ENCODE peak calls at places on chromosomes 1 and 21, in five cellular contexts. One of them, this sample, is unnamed.

GRCh38 chr1:201176931-201177330 is 13.7 kb upstream of the IGFN1 start:
- DNase-seq in neuronal stem cell: no peak
- DNase-seq in mesenchymal stem cell: no peak
- DNase-seq in H9: no peak
- DNase-seq in trophoblast cell: no peak
- DNase-seq in this sample: no peak

GRCh38 chr1:213884402-213884801 is 103.4 kb upstream of the PROX1 start:
- DNase-seq in neuronal stem cell: no peak
- DNase-seq in mesenchymal stem cell: no peak
- DNase-seq in H9: no peak
- DNase-seq in trophoblast cell: no peak
- DNase-seq in this sample: no peak

GRCh38 chr1:32925360-32926142 is 24.4 kb upstream of the TMEM54 start:
- DNase-seq in neuronal stem cell: peak; percentile 30
- DNase-seq in mesenchymal stem cell: peak; percentile 77
- DNase-seq in H9: peak; percentile 55
- DNase-seq in trophoblast cell: peak; percentile 29
- DNase-seq in this sample: peak; percentile 61

GRCh38 chr1:30106125-30106524 is 617.3 kb downstream of the MATN1 start:
- DNase-seq in neuronal stem cell: peak; percentile 39
- DNase-seq in mesenchymal stem cell: peak; percentile 37
- DNase-seq in H9: peak; percentile 87
- DNase-seq in trophoblast cell: peak; percentile 56
- DNase-seq in this sample: peak; percentile 87

GRCh38 chr1:41664861-41665640 is 180.6 kb upstream of the EDN2 start:
- DNase-seq in neuronal stem cell: no peak
- DNase-seq in mesenchymal stem cell: peak; percentile 68
- DNase-seq in H9: peak; percentile 36
- DNase-seq in trophoblast cell: peak; percentile 99
- DNase-seq in this sample: no peak

GRCh38 chr21:18959817-18960216 is 556.2 kb upstream of the TMPRSS15 start:
- DNase-seq in neuronal stem cell: no peak
- DNase-seq in mesenchymal stem cell: no peak
- DNase-seq in H9: no peak
- DNase-seq in trophoblast cell: no peak
- DNase-seq in this sample: no peak

GRCh38 chr21:39000496-39000895 is 182.8 kb downstream of the PSMG1 start:
- DNase-seq in neuronal stem cell: no peak
- DNase-seq in mesenchymal stem cell: peak; percentile 18
- DNase-seq in H9: no peak
- DNase-seq in trophoblast cell: no peak
- DNase-seq in this sample: no peak

GRCh38 chr1:16614361-16615252 is 1.2 kb upstream of the NBPF1 start:
- DNase-seq in neuronal stem cell: no peak
- DNase-seq in mesenchymal stem cell: no peak
- DNase-seq in H9: peak; percentile 45
- DNase-seq in trophoblast cell: no peak
- DNase-seq in this sample: peak; percentile 63

GRCh38 chr21:16156841-16157240 is 427.1 kb downstream of the USP25 start:
- DNase-seq in neuronal stem cell: no peak
- DNase-seq in mesenchymal stem cell: no peak
- DNase-seq in H9: no peak
- DNase-seq in trophoblast cell: no peak
- DNase-seq in this sample: no peak

GRCh38 chr1:212234431-212235298 is 50.5 kb upstream of the PPP2R5A start:
- DNase-seq in neuronal stem cell: no peak
- DNase-seq in mesenchymal stem cell: peak; percentile 96
- DNase-seq in H9: no peak
- DNase-seq in trophoblast cell: peak; percentile 8
- DNase-seq in this sample: no peak

GRCh38 chr1:180670681-180671080 is 38.9 kb downstream of the XPR1 start:
- DNase-seq in neuronal stem cell: no peak
- DNase-seq in mesenchymal stem cell: no peak
- DNase-seq in H9: no peak
- DNase-seq in trophoblast cell: no peak
- DNase-seq in this sample: no peak

GRCh38 chr1:67803380-67804279 is 29.6 kb downstream of the GNG12 start:
- DNase-seq in neuronal stem cell: no peak
- DNase-seq in mesenchymal stem cell: no peak
- DNase-seq in H9: no peak
- DNase-seq in trophoblast cell: peak; percentile 57
- DNase-seq in this sample: no peak

GRCh38 chr1:30705673-30706072 is 17.7 kb downstream of the MATN1 start:
- DNase-seq in neuronal stem cell: no peak
- DNase-seq in mesenchymal stem cell: no peak
- DNase-seq in H9: no peak
- DNase-seq in trophoblast cell: no peak
- DNase-seq in this sample: no peak

GRCh38 chr1:70911861-70912260 is 135.8 kb downstream of the PTGER3 start:
- DNase-seq in neuronal stem cell: no peak
- DNase-seq in mesenchymal stem cell: no peak
- DNase-seq in H9: no peak
- DNase-seq in trophoblast cell: no peak
- DNase-seq in this sample: no peak

GRCh38 chr1:3609016-3609768 is 2.1 kb downstream of the MEGF6 start:
- DNase-seq in neuronal stem cell: no peak
- DNase-seq in mesenchymal stem cell: no peak
- DNase-seq in H9: no peak
- DNase-seq in trophoblast cell: no peak
- DNase-seq in this sample: no peak

GRCh38 chr1:234235373-234235772 is 137.9 kb upstream of the COA6 start:
- DNase-seq in neuronal stem cell: no peak
- DNase-seq in mesenchymal stem cell: no peak
- DNase-seq in H9: peak; percentile 10
- DNase-seq in trophoblast cell: no peak
- DNase-seq in this sample: no peak

GRCh38 chr1:173043253-173043652 is 7.5 kb downstream of the TNFSF18 start:
- DNase-seq in neuronal stem cell: no peak
- DNase-seq in mesenchymal stem cell: peak; percentile 75
- DNase-seq in H9: no peak
- DNase-seq in trophoblast cell: no peak
- DNase-seq in this sample: no peak

GRCh38 chr1:9901148-9902059 is 8.7 kb downstream of the CTNNBIP1 start:
- DNase-seq in neuronal stem cell: no peak
- DNase-seq in mesenchymal stem cell: no peak
- DNase-seq in H9: no peak
- DNase-seq in trophoblast cell: no peak
- DNase-seq in this sample: no peak

GRCh38 chr1:151584278-151584677 is 27.6 kb upstream of the SNX27 start:
- DNase-seq in neuronal stem cell: no peak
- DNase-seq in mesenchymal stem cell: no peak
- DNase-seq in H9: no peak
- DNase-seq in trophoblast cell: no peak
- DNase-seq in this sample: no peak

GRCh38 chr1:117237701-117238413 is 27.1 kb upstream of the VTCN1 start:
- DNase-seq in neuronal stem cell: no peak
- DNase-seq in mesenchymal stem cell: peak; percentile 3
- DNase-seq in H9: no peak
- DNase-seq in trophoblast cell: no peak
- DNase-seq in this sample: no peak

GRCh38 chr21:43929217-43929971 is 64.4 kb downstream of the AGPAT3 start:
- DNase-seq in neuronal stem cell: no peak
- DNase-seq in mesenchymal stem cell: no peak
- DNase-seq in H9: no peak
- DNase-seq in trophoblast cell: no peak
- DNase-seq in this sample: no peak

GRCh38 chr1:224510880-224511645 is 76.5 kb upstream of the WDR26 start:
- DNase-seq in neuronal stem cell: no peak
- DNase-seq in mesenchymal stem cell: peak; percentile 75
- DNase-seq in H9: no peak
- DNase-seq in trophoblast cell: peak; percentile 63
- DNase-seq in this sample: no peak

GRCh38 chr1:184945034-184945433 is 29.3 kb downstream of the NIBAN1 start:
- DNase-seq in neuronal stem cell: no peak
- DNase-seq in mesenchymal stem cell: no peak
- DNase-seq in H9: no peak
- DNase-seq in trophoblast cell: no peak
- DNase-seq in this sample: no peak

GRCh38 chr1:59237905-59238304 is 59.0 kb upstream of the FGGY start:
- DNase-seq in neuronal stem cell: no peak
- DNase-seq in mesenchymal stem cell: no peak
- DNase-seq in H9: no peak
- DNase-seq in trophoblast cell: no peak
- DNase-seq in this sample: no peak

GRCh38 chr21:42133131-42133530 is 62.0 kb downstream of the UMODL1 start:
- DNase-seq in neuronal stem cell: no peak
- DNase-seq in mesenchymal stem cell: no peak
- DNase-seq in H9: no peak
- DNase-seq in trophoblast cell: no peak
- DNase-seq in this sample: no peak

GRCh38 chr21:42135386-42136040 is 64.4 kb downstream of the UMODL1 start:
- DNase-seq in neuronal stem cell: no peak
- DNase-seq in mesenchymal stem cell: no peak
- DNase-seq in H9: no peak
- DNase-seq in trophoblast cell: no peak
- DNase-seq in this sample: no peak

GRCh38 chr21:42130447-42130846 is 59.3 kb downstream of the UMODL1 start:
- DNase-seq in neuronal stem cell: no peak
- DNase-seq in mesenchymal stem cell: no peak
- DNase-seq in H9: no peak
- DNase-seq in trophoblast cell: no peak
- DNase-seq in this sample: no peak

GRCh38 chr21:42129300-42130266 is 58.5 kb downstream of the UMODL1 start:
- DNase-seq in neuronal stem cell: no peak
- DNase-seq in mesenchymal stem cell: no peak
- DNase-seq in H9: no peak
- DNase-seq in trophoblast cell: no peak
- DNase-seq in this sample: no peak

DNA sequence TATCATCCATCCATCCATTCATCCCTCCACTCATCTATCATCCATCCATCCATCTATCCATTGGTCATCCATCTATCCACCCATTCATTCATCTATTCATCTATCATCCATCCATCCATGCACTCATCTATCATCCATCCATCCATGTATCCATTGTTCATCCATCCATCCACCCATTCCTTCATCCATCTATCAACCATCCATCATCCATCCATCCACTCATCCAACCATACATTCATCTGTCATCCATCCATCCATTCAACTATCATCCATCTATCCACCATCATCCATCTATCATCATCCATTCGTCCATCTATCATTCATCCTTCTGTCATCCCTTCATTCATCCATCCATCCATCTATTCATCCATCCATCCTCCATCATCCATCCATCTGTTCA is 61.1 kb downstream of the UMODL1 start:
- DNase-seq in neuronal stem cell: no peak
- DNase-seq in mesenchymal stem cell: no peak
- DNase-seq in H9: no peak
- DNase-seq in trophoblast cell: no peak
- DNase-seq in this sample: no peak
- H2BK12ac ChIP-seq in neuronal stem cell: no peak overlapping the region
- H2BK12ac ChIP-seq in mesenchymal stem cell: no peak overlapping the region
- H2BK12ac ChIP-seq in H9: no peak overlapping the region
- H2BK12ac ChIP-seq in trophoblast cell: no peak overlapping the region
- H2BK12ac ChIP-seq in this sample: no peak overlapping the region

DNA sequence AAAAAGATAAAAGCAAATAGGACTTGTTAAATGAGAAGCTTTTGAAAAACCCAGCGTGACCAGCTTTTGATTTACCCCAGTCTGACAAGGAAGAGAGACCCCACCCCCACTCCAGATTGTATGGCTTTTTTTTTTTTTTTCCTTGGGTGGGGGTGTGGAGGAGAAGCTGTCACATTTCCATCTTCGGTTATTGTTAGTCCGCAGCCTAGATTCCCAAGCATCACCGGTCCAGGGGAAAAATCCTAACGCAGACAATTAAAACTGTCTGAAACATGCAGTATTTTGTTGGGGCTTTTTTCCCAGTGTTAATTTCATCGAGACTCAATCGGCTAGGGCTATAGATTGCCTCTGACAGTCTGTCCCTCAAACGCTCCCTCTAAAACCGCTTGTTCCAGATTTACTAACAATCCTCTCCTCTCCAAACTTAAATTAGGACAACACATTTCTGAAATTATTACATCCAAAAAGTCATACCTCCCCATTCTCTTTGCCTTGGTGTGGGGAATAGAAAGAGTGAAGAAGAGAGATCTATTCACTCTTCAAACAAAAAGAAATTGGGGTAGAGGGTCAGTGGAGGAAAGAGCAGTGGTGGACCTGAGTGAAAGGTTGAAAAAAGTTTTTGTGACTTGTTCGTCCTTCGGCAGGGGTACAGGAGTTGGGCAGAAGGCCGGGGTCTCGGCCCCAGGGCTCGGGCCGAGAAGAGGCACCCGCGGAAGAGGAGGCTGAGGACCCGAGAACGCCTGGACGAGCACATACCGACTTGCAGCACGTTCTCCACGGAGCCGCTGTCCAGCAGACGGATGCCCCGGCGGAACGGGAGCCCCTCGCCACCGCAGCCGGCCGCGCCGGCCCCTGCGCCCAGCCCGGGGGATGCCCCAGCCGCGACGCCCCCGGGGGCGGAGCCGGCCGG is 1.1 kb downstream of the ZSWIM5 start:
- DNase-seq in neuronal stem cell: peak; percentile 62
- DNase-seq in mesenchymal stem cell: peak; percentile 45
- DNase-seq in H9: peak; percentile 61
- DNase-seq in trophoblast cell: no peak
- DNase-seq in this sample: peak; percentile 72
- H2BK12ac ChIP-seq in neuronal stem cell: no peak overlapping the region
- H2BK12ac ChIP-seq in mesenchymal stem cell: no peak overlapping the region
- H2BK12ac ChIP-seq in H9: no peak overlapping the region
- H2BK12ac ChIP-seq in trophoblast cell: no peak overlapping the region
- H2BK12ac ChIP-seq in this sample: no peak overlapping the region

GRCh38 chr21:14271053-14271452 is 55.1 kb downstream of the RBM11 start:
- DNase-seq in neuronal stem cell: no peak
- DNase-seq in mesenchymal stem cell: no peak
- DNase-seq in H9: no peak
- DNase-seq in trophoblast cell: peak; percentile 58
- DNase-seq in this sample: no peak

GRCh38 chr21:14273736-14274538 is 58.0 kb downstream of the RBM11 start:
- DNase-seq in neuronal stem cell: no peak
- DNase-seq in mesenchymal stem cell: no peak
- DNase-seq in H9: peak; percentile 72
- DNase-seq in trophoblast cell: peak; percentile 97
- DNase-seq in this sample: no peak

GRCh38 chr21:14270631-14271030 is 54.7 kb downstream of the RBM11 start:
- DNase-seq in neuronal stem cell: no peak
- DNase-seq in mesenchymal stem cell: no peak
- DNase-seq in H9: no peak
- DNase-seq in trophoblast cell: peak; percentile 23
- DNase-seq in this sample: no peak

GRCh38 chr21:14275806-14276205 is 59.8 kb downstream of the RBM11 start:
- DNase-seq in neuronal stem cell: no peak
- DNase-seq in mesenchymal stem cell: no peak
- DNase-seq in H9: no peak
- DNase-seq in trophoblast cell: peak; percentile 27
- DNase-seq in this sample: no peak
- H2BK12ac ChIP-seq in neuronal stem cell: no peak overlapping the region
- H2BK12ac ChIP-seq in mesenchymal stem cell: no peak overlapping the region
- H2BK12ac ChIP-seq in H9: no peak overlapping the region
- H2BK12ac ChIP-seq in trophoblast cell: no peak overlapping the region
- H2BK12ac ChIP-seq in this sample: no peak overlapping the region

DNA sequence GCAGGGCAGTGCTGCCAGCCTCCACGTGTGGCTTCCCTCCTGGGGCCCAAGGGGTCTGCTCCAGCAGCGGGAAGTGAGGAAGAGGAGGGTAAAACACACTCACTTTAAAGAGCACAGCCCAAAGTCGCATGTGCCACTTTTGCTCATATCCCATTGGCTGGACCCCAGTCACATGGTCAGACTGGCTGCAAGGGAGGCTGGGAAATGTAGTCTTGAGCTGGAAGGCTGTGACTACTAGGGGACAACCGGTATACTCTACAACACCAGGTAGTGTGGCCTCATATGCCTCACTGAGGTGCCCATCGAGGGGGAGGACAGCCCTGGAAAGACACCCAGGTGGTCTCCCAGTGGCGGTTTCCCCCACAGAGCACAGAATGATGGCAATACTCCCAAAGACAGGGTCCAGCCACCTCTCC is 45.2 kb downstream of the CAMK2N1 start:
- DNase-seq in neuronal stem cell: peak; percentile 46
- DNase-seq in mesenchymal stem cell: peak; percentile 52
- DNase-seq in H9: peak; percentile 83
- DNase-seq in trophoblast cell: peak; percentile 19
- DNase-seq in this sample: peak; percentile 80
- H2BK12ac ChIP-seq in neuronal stem cell: no peak overlapping the region
- H2BK12ac ChIP-seq in mesenchymal stem cell: no peak overlapping the region
- H2BK12ac ChIP-seq in H9: no peak overlapping the region
- H2BK12ac ChIP-seq in trophoblast cell: no peak overlapping the region
- H2BK12ac ChIP-seq in this sample: no peak overlapping the region